ENCODE peak calls at places on chromosomes 12 and 14, in five cellular contexts. D, R, S, V and X are unnamed samples.

GRCh38 chr14:44912041-44912869 is 49.5 kb downstream of the KLHL28 start:
- DNase-seq in D (no peak), R (peak), S (no peak), V (peak), X (no peak)

GRCh38 chr12:106108187-106108816 is 30.5 kb downstream of the NUAK1 start:
- DNase-seq in D (no peak), R (no peak), S (peak), V (no peak), X (peak)

GRCh38 chr14:24251880-24252288 is 9.5 kb upstream of the TINF2 start:
- DNase-seq in D (no peak), R (no peak), S (peak), V (no peak), X (no peak)

GRCh38 chr12:106975098-106975497 is 11.8 kb downstream of the MTERF2 start:
- DNase-seq in D (no peak), R (no peak), S (no peak), V (no peak), X (no peak)

GRCh38 chr14:67833403-67833802 is 13.8 kb downstream of the RAD51B start:
- DNase-seq in D (no peak), R (no peak), S (no peak), V (no peak), X (no peak)

GRCh38 chr12:101855364-101855884 is 22.0 kb upstream of the DRAM1 start:
- DNase-seq in D (no peak), R (no peak), S (no peak), V (no peak), X (no peak)

GRCh38 chr12:57765698-57766463 is 997 bp downstream of the CYP27B1 start:
- DNase-seq in D (no peak), R (peak), S (peak), V (no peak), X (no peak)

GRCh38 chr14:82779301-82779700 is 1245.6 kb upstream of the SEL1L start:
- DNase-seq in D (no peak), R (no peak), S (no peak), V (no peak), X (no peak)

GRCh38 chr12:11723993-11724392 is 74.5 kb downstream of the ETV6 start:
- DNase-seq in D (no peak), R (no peak), S (no peak), V (peak), X (no peak)

GRCh38 chr14:105899657-105900397 is 373.4 kb downstream of the TMEM121 start:
- DNase-seq in D (no peak), R (no peak), S (peak), V (no peak), X (no peak)

GRCh38 chr12:53737951-53738833 is 10.9 kb upstream of the CALCOCO1 start:
- DNase-seq in D (no peak), R (peak), S (no peak), V (no peak), X (no peak)

GRCh38 chr12:69284131-69284530 is 44.8 kb downstream of the CPSF6 start:
- DNase-seq in D (no peak), R (peak), S (peak), V (peak), X (peak)

GRCh38 chr14:34539407-34540180 is at the start of gene EAPP:
- DNase-seq in D (peak), R (peak), S (peak), V (peak), X (peak)

GRCh38 chr12:99122959-99123358 is 477.9 kb downstream of the APAF1 start:
- DNase-seq in D (no peak), R (no peak), S (no peak), V (no peak), X (no peak)

GRCh38 chr14:28298156-28298555 is 468.4 kb upstream of the FOXG1 start:
- DNase-seq in D (no peak), R (no peak), S (no peak), V (no peak), X (peak)

GRCh38 chr12:121796855-121797751 is 3.6 kb upstream of the RHOF start:
- DNase-seq in D (no peak), R (peak), S (peak), V (peak), X (peak)

GRCh38 chr12:104653730-104654328 is 197.1 kb downstream of the CHST11 start:
- DNase-seq in D (peak), R (no peak), S (no peak), V (no peak), X (no peak)

GRCh38 chr12:89632778-89633177 is 75.9 kb downstream of the ATP2B1 start:
- DNase-seq in D (no peak), R (no peak), S (no peak), V (no peak), X (no peak)

GRCh38 chr14:106044949-106045596 is 518.7 kb downstream of the TMEM121 start:
- DNase-seq in D (peak), R (peak), S (no peak), V (peak), X (peak)

GRCh38 chr12:114501474-114501807 is 95.5 kb upstream of the TBX5 start:
- DNase-seq in D (no peak), R (no peak), S (no peak), V (no peak), X (no peak)

GRCh38 chr12:114504311-114504710 is 98.4 kb upstream of the TBX5 start:
- DNase-seq in D (no peak), R (no peak), S (no peak), V (no peak), X (no peak)

GRCh38 chr12:114499338-114499737 is 93.4 kb upstream of the TBX5 start:
- DNase-seq in D (no peak), R (no peak), S (no peak), V (no peak), X (no peak)

DNA sequence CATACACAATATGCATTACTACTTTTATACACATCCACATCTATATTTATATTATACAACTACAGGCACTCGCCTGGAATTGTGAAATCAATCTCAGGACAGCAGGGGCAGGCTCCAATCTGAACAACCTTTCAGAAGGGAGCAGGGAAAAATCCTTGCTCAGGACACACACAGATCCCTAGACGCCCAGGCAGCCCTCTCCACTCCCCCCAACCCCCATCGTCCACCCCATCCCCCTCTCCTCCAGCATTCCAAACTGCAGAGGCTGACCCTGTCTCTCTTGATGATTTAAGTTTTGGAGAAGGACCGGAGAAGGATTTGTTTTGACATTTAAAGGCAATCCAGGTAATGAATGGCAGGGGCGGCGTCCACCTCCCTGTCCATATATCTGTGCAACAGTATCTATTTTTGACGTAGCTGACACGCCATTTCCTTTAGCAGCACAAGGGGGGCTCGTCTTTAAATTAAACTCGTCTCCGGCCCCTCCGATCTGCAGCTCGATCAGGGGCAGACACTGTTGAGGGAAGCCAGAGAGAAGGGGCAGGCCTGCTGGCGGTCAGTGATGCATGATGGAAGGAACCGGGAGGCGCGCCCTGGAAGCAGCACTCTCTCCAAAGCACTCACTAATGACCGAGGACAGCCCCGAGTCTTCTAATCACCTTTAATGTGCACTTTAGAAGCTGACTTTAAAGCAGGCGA is 95.0 kb upstream of the TBX5 start:
- DNase-seq in D (no peak), R (no peak), S (no peak), V (no peak), X (no peak)
- H3K4me3 ChIP-seq in D (no peak), R (no peak), S (no peak), V (no peak), X (no peak)

GRCh38 chr12:108855284-108856169 is 1.9 kb downstream of the SSH1 start:
- DNase-seq in D (no peak), R (no peak), S (no peak), V (no peak), X (no peak)
- TF ChIP-seq CTCF in D (no peak), R (no peak), S (no peak), V (no peak), X (no peak)

DNA sequence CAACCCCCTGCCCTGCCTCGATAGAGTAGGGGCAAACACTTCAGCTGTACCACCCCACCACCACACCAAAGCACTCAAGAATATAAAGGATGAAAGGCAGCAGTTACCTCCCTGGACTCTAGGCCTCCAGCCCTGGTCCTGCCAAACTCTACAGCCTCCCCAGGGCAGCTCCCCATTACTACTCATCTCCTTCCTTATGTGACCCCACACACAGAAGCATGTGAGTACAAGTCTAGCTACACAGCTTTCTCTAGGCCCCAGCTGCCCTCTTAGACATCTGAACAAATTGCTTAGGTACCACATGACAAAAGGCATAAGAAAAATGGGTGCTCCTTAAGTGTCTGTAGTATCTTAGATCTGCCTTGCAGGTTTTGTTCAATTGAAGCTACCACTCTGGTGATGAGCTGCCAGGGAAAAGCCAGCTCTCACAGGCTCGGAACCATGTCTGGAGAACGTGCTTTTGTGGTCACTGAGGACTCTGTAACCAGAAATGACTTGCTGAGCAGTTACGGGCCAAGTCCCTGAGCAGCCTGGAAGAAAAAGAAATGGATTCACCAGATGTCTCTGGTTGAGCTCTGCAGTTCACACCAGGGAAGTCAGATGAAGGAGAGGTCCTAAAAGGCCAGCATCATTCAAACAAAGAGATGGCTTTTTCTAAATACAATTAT is 32.8 kb downstream of the FMNL3 start:
- DNase-seq in D (peak), R (no peak), S (no peak), V (no peak), X (peak)
- H3K4me3 ChIP-seq in D (no peak), R (no peak), S (no peak), V (no peak), X (no peak)

DNA sequence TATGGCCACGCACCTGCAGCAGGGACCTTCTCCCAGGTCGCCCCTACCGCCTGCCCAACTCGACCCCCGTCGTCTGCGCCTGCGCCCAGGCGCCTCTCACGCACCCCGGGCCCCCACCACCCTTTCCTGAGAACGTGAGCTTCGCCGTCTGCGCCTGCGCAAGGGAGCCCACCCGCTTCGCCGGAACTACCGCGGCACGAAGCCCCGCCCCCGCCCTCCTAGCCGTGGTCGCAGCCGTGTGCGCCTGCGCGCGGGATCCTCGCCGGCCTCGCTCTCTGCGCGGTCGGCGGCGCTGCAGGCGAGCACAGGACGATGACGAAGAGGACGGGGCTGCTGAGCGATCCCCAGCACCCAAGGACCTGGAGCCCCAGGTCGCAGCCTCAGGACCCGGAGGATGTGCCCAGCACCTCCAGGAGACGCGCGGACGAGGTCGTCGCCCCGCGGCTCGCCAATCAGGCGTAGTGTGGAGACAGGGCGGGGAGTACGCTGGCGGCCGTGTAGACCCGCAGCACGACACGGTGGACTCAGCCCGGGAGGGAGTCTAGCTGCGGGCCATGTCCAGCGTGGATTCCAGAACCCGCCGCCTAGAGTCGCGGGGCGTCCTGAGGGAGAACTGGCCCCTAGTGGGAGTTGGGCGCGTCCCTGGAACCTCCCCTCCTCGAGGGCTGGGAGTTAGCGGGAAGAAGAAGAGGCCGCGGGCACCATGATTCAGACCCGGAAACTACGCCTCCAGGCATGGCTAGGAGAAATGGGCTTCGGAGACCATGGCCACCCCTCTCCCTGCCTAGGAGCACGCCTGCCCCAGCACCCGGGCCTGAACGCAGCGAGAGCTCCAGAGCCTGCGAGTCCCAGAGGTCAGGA is 1120.8 kb upstream of the TMEM132C start:
- DNase-seq in D (no peak), R (peak), S (peak), V (peak), X (peak)
- TF ChIP-seq CTCF in D (no peak), R (no peak), S (no peak), V (no peak), X (no peak)